ENCODE peak calls at places on chromosomes 5 and 9, in six cellular contexts. E is esophagus squamous epithelium, K is NB4, R is breast epithelium, P is H54, L is ovary. H is an unnamed sample.

GRCh38 chr5:6399978-6400910 is 21.9 kb upstream of the MED10 start:
- DNase-seq in L (no peak), E (no peak), K (no peak), R (no peak), P (peak), H (no peak)

GRCh38 chr9:109297899-109298298 is 23.0 kb downstream of the EPB41L4B start:
- DNase-seq in P (peak), K (peak), R (no peak), E (no peak), L (no peak), H (no peak)

GRCh38 chr9:106405871-106406435 is 457.0 kb upstream of the ZNF462 start:
- DNase-seq in R (no peak), K (no peak), E (no peak), L (no peak), P (no peak), H (no peak)

GRCh38 chr5:137078171-137078665 is 420.9 kb downstream of the SPOCK1 start:
- DNase-seq in R (no peak), K (no peak), P (peak), E (no peak), L (no peak), H (no peak)

GRCh38 chr5:8908055-8908683 is 637.7 kb downstream of the SEMA5A start:
- DNase-seq in E (no peak), R (no peak), L (no peak), K (peak), P (peak), H (peak)

GRCh38 chr5:179262126-179262920 is 82.9 kb downstream of the ADAMTS2 start:
- DNase-seq in R (no peak), L (no peak), E (no peak), K (no peak), P (no peak), H (no peak)

GRCh38 chr5:178624626-178625546 is 2.0 kb downstream of the CLK4 start:
- DNase-seq in E (no peak), R (no peak), P (no peak), L (no peak), K (no peak), H (peak)

GRCh38 chr5:168916852-168917251 is 337.7 kb upstream of the PANK3 start:
- DNase-seq in E (no peak), P (no peak), K (no peak), R (no peak), L (no peak), H (no peak)

GRCh38 chr9:137799630-137799983 is 78.0 kb upstream of the CACNA1B start:
- DNase-seq in L (no peak), P (no peak), K (no peak), E (no peak), R (no peak), H (no peak)

GRCh38 chr5:142931896-142932686 is 161.9 kb downstream of the ARHGAP26 start:
- DNase-seq in R (no peak), P (no peak), E (no peak), L (no peak), K (no peak), H (no peak)

GRCh38 chr9:118554987-118555386 is 814.2 kb downstream of the BRINP1 start:
- DNase-seq in R (no peak), P (no peak), K (no peak), L (no peak), E (no peak), H (no peak)

GRCh38 chr5:15791274-15791673 is 291.3 kb downstream of the FBXL7 start:
- DNase-seq in E (no peak), L (no peak), P (no peak), K (no peak), R (no peak), H (no peak)

GRCh38 chr5:175772747-175773533 is 98.4 kb upstream of the CPLX2 start:
- DNase-seq in P (no peak), E (no peak), L (no peak), K (no peak), R (no peak), H (no peak)

GRCh38 chr5:31630931-31631330 is 8.0 kb upstream of the PDZD2 start:
- DNase-seq in L (no peak), P (no peak), E (no peak), R (no peak), K (no peak), H (no peak)

GRCh38 chr5:116554764-116555163 is 19.9 kb downstream of the SEMA6A start:
- DNase-seq in E (no peak), R (no peak), P (no peak), L (no peak), K (no peak), H (no peak)

GRCh38 chr5:181114844-181115778 is 15.9 kb downstream of the OR2V1 start:
- DNase-seq in R (no peak), E (no peak), K (no peak), L (no peak), P (no peak), H (peak)

GRCh38 chr5:97002983-97003382 is 67.1 kb downstream of the LNPEP start:
- DNase-seq in R (no peak), E (no peak), P (no peak), L (no peak), K (no peak), H (no peak)

GRCh38 chr5:37251673-37252072 is 2.5 kb upstream of the CPLANE1 start:
- DNase-seq in L (no peak), K (no peak), E (no peak), P (no peak), R (no peak), H (no peak)

GRCh38 chr9:4788703-4789102 is 4.0 kb upstream of the RCL1 start:
- DNase-seq in R (no peak), E (no peak), L (no peak), K (no peak), P (no peak), H (no peak)

GRCh38 chr9:4792054-4792571 is 631 bp upstream of the RCL1 start:
- DNase-seq in P (no peak), E (no peak), L (no peak), R (no peak), K (no peak), H (no peak)

GRCh38 chr9:4793412-4794005 is 765 bp downstream of the RCL1 start:
- DNase-seq in E (no peak), R (no peak), K (no peak), P (no peak), L (no peak), H (peak)

GRCh38 chr9:4796530-4796929 is 3.8 kb downstream of the RCL1 start:
- DNase-seq in K (no peak), L (no peak), R (no peak), E (no peak), P (no peak), H (no peak)

DNA sequence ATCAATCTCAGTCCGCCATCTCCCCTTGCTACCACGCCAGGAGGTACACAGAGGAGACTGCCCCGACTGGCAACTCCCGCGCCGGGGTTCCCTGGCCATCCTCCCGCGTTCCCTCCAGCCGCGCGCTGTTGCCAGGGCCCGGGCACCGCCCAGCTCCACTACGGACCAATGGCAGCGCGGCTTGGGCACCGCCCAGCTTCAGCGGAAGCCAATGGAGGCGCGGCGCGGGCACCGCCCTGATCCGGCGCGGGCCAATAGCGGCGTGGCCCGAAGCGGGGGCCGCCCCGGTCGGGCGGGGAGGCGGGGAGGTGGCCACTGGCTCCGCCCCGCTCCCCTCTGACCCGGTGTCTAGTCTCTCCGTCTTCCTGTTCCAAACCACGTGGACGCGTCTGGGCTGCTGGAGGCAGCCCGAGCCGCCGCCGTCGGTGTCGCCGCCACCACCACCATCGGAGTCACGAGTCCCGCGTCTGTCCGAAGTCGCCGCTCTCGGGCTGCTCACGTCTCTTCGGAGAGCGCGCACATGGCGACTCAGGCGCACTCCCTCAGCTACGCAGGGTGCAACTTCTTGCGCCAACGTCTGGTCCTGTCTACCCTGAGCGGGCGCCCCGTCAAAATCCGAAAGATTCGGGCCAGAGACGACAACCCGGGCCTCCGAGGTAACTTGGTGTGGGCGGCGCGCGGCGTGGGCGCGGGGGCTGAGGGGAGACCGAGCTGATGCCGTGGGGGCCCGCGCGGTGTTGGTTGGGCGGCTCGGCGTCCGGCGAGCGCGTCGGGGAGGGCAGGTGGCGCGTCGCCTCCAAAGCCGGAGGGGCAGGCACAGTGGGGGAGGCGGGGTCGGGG is at the start of gene RCL1:
- DNase-seq in L (peak), K (peak), R (peak), E (peak), P (peak), H (peak)
- TF ChIP-seq POLR2A in L (peak), K (peak), R (peak), E (no peak), P (peak), H (peak)

DNA sequence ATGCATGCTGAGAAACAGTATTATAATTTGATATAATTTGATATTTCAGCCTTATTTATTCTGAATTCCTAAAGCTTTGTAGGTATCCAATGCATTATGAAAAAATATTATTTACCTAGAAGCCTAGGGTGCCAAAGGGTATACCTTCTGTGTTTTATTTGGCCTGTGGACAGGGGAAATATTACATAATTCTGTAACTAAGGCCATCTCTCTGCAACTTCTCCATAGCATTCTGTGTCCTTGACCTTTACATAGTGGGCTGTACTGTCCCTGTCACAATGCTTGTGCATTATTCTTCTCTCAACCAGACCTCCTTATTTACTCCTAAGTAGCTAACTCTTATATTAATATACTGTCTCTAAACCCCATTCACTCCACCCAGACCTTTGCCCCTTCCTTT is 57.0 kb upstream of the RANBP6 start:
- DNase-seq in R (no peak), P (no peak), K (no peak), L (no peak), E (no peak), H (no peak)
- TF ChIP-seq POLR2A in R (no peak), P (no peak), K (no peak), L (no peak), E (no peak), H (no peak)

GRCh38 chr9:133237271-133237731 is 28.3 kb upstream of the OBP2B start:
- DNase-seq in P (no peak), L (peak), K (no peak), E (no peak), R (no peak), H (no peak)

GRCh38 chr9:133238851-133239532 is 29.9 kb upstream of the OBP2B start:
- DNase-seq in E (no peak), P (peak), K (peak), R (no peak), L (peak), H (peak)

GRCh38 chr9:133236291-133237071 is 27.4 kb upstream of the OBP2B start:
- DNase-seq in K (no peak), L (peak), R (no peak), P (no peak), E (no peak), H (no peak)

GRCh38 chr9:133239533-133240090 is 30.6 kb upstream of the OBP2B start:
- DNase-seq in P (no peak), R (no peak), L (no peak), E (no peak), K (no peak), H (no peak)

GRCh38 chr9:133238272-133238850 is 29.3 kb upstream of the OBP2B start:
- DNase-seq in K (peak), L (peak), E (no peak), P (peak), R (peak), H (peak)
- TF ChIP-seq POLR2A in K (no peak), L (peak), E (no peak), P (no peak), R (no peak), H (no peak)

DNA sequence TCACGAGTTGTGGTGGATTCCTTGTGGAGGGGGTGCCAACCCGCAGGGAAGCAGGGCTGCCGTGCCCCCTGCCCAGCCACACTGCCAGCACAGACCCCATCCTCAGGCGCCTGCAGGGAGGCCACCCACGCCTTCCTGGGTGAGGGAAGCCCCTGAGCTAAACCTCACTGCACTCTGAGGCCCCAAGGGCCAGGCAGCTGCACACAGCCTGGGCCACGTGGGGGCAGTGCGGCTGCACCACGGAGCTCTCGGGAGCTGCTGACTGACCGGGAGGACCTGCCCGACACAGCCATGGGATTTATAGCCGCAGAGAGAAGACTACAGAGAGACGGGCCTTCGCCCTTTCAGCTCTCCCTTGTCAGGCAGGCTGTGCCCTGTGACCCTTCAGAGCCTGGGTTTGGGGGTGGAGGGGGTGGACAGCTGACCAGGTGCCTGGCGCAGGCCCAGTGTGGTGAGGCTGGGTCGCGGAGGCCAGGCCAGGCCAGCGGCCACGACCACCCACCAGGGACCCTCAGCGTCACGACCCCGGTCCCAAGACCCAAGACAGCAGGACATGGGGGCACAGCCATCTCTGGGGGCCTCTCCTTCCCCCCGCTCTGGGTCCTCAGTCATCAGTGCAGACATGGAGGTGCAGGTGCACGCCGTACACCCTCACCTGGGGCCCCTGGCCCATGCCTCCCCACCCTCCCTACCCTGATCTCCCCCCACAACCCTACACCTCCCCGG is 4.3 kb upstream of the AHRR start:
- DNase-seq in P (peak), K (peak), R (no peak), L (no peak), E (no peak), H (peak)
- TF ChIP-seq POLR2A in P (no peak), K (peak), R (no peak), L (no peak), E (no peak), H (no peak)

DNA sequence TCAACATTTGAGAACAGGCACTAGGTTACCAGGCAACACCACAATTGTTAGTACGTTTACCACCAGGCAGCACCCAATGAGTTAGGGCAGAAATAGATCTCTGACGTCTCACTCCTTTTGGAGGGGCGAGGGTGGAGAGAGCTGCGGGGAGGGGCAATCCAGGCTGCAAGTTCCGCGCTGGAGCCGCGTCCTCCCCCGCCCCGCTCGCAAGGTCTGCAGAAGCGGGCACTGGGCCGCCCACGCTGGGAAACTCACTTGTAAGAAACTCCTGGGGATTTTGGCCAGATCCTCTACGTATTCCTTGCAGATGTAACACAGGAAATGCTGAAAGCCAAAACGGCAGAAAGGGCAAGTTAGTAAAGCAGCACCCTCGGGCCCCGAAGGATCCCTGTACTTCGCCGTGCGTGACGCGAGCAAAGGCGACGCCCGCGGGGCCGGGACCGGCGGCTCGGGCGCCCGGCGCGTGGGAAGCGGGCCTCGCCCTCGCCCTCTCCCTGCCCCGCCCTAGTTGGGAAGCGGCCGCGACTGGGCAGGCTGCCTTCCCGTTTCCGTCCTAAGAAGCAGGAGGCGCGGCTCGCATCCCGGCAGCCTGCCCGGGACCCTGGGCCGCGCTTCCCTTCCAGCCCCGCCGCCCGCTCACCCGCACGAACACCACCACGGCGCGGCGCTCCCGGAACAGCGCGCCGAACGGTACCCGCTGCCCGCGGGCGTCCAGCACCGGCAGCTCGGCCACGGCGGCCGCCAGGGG is 493 bp downstream of the PRXL2C start:
- DNase-seq in R (peak), P (peak), K (peak), E (peak), L (peak), H (peak)
- TF ChIP-seq POLR2A in R (no peak), P (no peak), K (peak), E (no peak), L (peak), H (peak)

DNA sequence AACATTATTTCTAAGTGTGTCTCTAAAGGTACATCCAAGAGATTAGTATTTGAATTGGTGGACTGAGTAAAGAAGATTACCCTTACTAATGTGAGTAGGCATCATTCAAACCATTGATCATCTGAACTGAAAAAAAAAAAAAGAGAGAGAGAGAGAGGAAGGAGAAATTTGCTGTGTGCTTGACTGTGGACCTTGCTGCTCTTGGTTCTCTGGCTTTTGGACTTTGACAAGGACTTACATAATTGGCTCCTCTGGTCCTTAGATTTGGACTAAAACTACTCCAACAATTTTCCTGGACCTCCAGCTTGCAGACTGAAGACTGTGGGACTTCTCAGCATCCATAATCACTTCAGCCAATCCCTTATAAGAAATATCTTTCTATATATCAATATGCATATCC is 1091.9 kb upstream of the EDIL3 start:
- DNase-seq in L (no peak), P (no peak), K (no peak), R (no peak), E (no peak), H (no peak)
- TF ChIP-seq POLR2A in L (no peak), P (no peak), K (no peak), R (no peak), E (no peak), H (no peak)

GRCh38 chr5:138549414-138549813 is 6.4 kb upstream of the ETF1 start:
- DNase-seq in K (no peak), P (no peak), R (no peak), L (no peak), E (no peak), H (no peak)
- TF ChIP-seq POLR2A in K (no peak), P (no peak), R (no peak), L (no peak), E (no peak), H (no peak)